ENCODE peak calls at places on chromosomes 16 and 17, in six cellular contexts. Z is body of pancreas, X is AG04450, H is GM12864, A is cardiac muscle cell, F is GM23338. G is an unnamed sample.

GRCh38 chr17:63086483-63087185 is 120.6 kb downstream of the TANC2 start:
- DNase-seq in X (no peak), H (no peak), F (no peak), A (no peak), Z (no peak), G (no peak)

GRCh38 chr16:10980811-10981210 is 36.4 kb downstream of the CLEC16A start:
- DNase-seq in H (no peak), X (no peak), A (no peak), Z (no peak), F (no peak), G (no peak)

GRCh38 chr17:77356690-77357201 is 216.0 kb downstream of the SEC14L1 start:
- DNase-seq in A (no peak), X (no peak), Z (no peak), H (no peak), F (no peak), G (no peak)

GRCh38 chr17:32596206-32596605 is 109.4 kb downstream of the CDK5R1 start:
- DNase-seq in Z (no peak), F (no peak), H (no peak), A (no peak), X (no peak), G (no peak)

GRCh38 chr16:16073884-16074781 is 124.7 kb downstream of the ABCC1 start:
- DNase-seq in X (peak), F (peak), H (no peak), A (peak), Z (peak), G (no peak)

GRCh38 chr16:72112906-72113615 is 19.4 kb downstream of the DHX38 start:
- DNase-seq in H (no peak), X (no peak), Z (peak), F (no peak), A (no peak), G (no peak)

GRCh38 chr16:12132850-12133249 is 156.3 kb downstream of the SNX29 start:
- DNase-seq in H (no peak), Z (no peak), F (no peak), X (no peak), A (no peak), G (no peak)

GRCh38 chr17:38982858-38983746 is 15.9 kb upstream of the FBXO47 start:
- DNase-seq in A (peak), H (peak), X (peak), Z (peak), F (peak), G (peak)

GRCh38 chr17:44331249-44331760 is 6.7 kb upstream of the SLC25A39 start:
- DNase-seq in Z (peak), H (no peak), F (peak), A (peak), X (no peak), G (peak)

GRCh38 chr17:14760719-14761425 is 460.0 kb downstream of the HS3ST3B1 start:
- DNase-seq in Z (no peak), X (no peak), H (no peak), A (no peak), F (no peak), G (no peak)

GRCh38 chr17:81703747-81704654 is 834 bp downstream of the MRPL12 start:
- DNase-seq in F (no peak), X (no peak), H (no peak), Z (no peak), A (no peak), G (no peak)

GRCh38 chr17:50642722-50643656 is 8.3 kb downstream of the ABCC3 start:
- DNase-seq in X (no peak), F (no peak), Z (peak), A (no peak), H (no peak), G (no peak)

GRCh38 chr16:23837553-23838308 is 1.9 kb downstream of the PRKCB start:
- DNase-seq in H (no peak), X (no peak), Z (no peak), F (peak), A (no peak), G (peak)

GRCh38 chr17:48894886-48895285 is 2.3 kb downstream of the ATP5MC1 start:
- DNase-seq in X (no peak), A (no peak), H (no peak), Z (no peak), F (no peak), G (no peak)

GRCh38 chr17:46916211-46916610 is 6.7 kb upstream of the GOSR2 start:
- DNase-seq in Z (no peak), X (no peak), F (no peak), A (no peak), H (no peak), G (no peak)

GRCh38 chr16:5077304-5077703 is 5.7 kb downstream of the ALG1 start:
- DNase-seq in Z (no peak), F (no peak), A (no peak), X (no peak), H (no peak), G (no peak)

GRCh38 chr16:11980167-11980844 is 3.8 kb downstream of the SNX29 start:
- DNase-seq in H (no peak), X (no peak), A (no peak), F (no peak), Z (no peak), G (peak)

GRCh38 chr17:66431910-66432309 is 129.5 kb downstream of the PRKCA start:
- DNase-seq in X (peak), A (no peak), H (no peak), Z (no peak), F (no peak), G (no peak)

GRCh38 chr16:1991588-1992474 is 2.1 kb downstream of the SYNGR3 start:
- DNase-seq in A (peak), Z (peak), F (peak), H (peak), X (peak), G (peak)

GRCh38 chr17:50314456-50315011 is 31.4 kb upstream of the XYLT2 start:
- DNase-seq in Z (no peak), X (no peak), H (no peak), F (no peak), A (no peak), G (no peak)

GRCh38 chr16:27879601-27880247 is 183.8 kb downstream of the GSG1L start:
- DNase-seq in H (no peak), Z (peak), X (no peak), A (peak), F (no peak), G (no peak)

GRCh38 chr17:67359960-67360817 is 6.2 kb downstream of the PSMD12 start:
- DNase-seq in Z (no peak), H (no peak), F (peak), X (no peak), A (peak), G (peak)

GRCh38 chr16:85418978-85419491 is 194.1 kb upstream of the GSE1 start:
- DNase-seq in H (no peak), Z (peak), F (no peak), A (no peak), X (no peak), G (no peak)

GRCh38 chr16:83023640-83024039 is 396.9 kb downstream of the CDH13 start:
- DNase-seq in F (no peak), X (no peak), H (no peak), A (no peak), Z (no peak), G (no peak)

GRCh38 chr16:8849411-8850011 is 19.3 kb downstream of the CARHSP1 start:
- DNase-seq in A (no peak), H (no peak), F (no peak), X (no peak), Z (no peak), G (no peak)

GRCh38 chr16:50530277-50531236 is 17.6 kb upstream of the NKD1 start:
- DNase-seq in X (no peak), A (no peak), Z (peak), H (no peak), F (no peak), G (no peak)

GRCh38 chr17:75830168-75831031 is 13.8 kb downstream of the UNC13D start:
- DNase-seq in X (no peak), H (no peak), F (peak), Z (no peak), A (peak), G (no peak)

GRCh38 chr16:31569360-31569717 is 41.6 kb downstream of the AHSP start:
- DNase-seq in X (no peak), H (no peak), Z (no peak), F (peak), A (peak), G (no peak)

GRCh38 chr17:39954876-39955275 is 7.9 kb upstream of the GSDMA start:
- DNase-seq in Z (no peak), H (no peak), X (no peak), A (no peak), F (peak), G (no peak)

DNA sequence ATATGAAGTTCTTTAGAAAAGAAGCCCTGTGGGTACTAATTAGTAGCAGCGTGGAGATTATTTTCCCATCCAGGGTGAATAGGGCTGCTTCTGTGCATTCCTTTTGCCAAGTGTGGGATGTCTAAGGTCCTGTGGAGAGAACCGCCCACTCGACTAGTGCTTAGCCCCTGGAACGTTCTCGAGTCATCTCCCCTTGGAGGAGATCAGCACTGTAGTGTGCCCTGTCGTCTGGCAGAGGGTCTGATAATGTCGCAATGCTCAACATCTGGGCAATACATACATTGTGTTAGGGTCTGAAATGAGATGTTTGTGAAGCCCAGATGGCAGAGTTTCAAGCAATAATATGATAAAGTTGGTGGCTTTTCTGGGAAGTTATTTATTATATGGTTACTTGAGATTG is 64.8 kb downstream of the SPECC1 start:
- DNase-seq in Z (no peak), X (no peak), F (no peak), H (no peak), A (no peak), G (no peak)
- H3K4me3 ChIP-seq in Z (no peak), X (no peak), F (no peak), H (peak), A (no peak), G (peak)

GRCh38 chr17:36129616-36130015 is 26.0 kb downstream of the CCL4 start:
- DNase-seq in A (no peak), X (no peak), Z (no peak), H (no peak), F (no peak), G (no peak)
- TF ChIP-seq CTCF in A (no peak), X (no peak), Z (no peak), H (no peak), F (no peak), G (no peak)

DNA sequence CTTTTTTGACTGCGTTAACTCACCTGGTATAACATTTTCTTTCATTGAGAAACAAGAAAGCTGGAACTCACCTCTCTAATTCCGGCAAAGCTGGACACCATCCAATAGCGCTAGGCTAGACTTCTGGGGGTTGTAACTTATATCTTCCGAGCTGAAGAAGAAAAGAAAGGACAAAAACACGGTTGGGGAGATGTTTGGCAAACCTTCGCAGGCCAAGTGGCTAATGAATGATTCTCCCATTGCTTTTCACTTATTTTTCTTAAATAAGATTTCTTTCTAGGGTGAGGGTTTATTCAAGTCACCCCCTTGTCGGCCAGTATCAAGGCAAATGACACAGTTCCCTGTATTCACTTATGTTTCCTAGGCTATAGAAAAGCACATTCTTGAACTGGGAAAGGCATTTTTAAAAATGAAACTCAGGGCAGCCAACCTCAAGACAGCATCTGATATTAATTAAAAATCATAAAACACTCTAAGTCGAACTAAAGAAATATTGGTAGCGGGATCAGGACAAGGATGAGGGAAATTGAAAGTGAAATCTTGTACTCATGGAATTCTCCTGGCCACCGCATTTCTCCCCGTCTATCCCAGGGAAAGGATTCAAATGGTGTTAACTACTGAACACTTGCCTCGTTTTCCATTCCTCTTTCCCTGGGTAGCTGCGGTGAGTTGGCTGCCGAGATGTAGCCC is 95.9 kb upstream of the ZFHX3 start:
- DNase-seq in Z (no peak), X (no peak), H (no peak), F (no peak), A (no peak), G (no peak)
- H3K4me3 ChIP-seq in Z (no peak), X (peak), H (no peak), F (no peak), A (no peak), G (no peak)

GRCh38 chr16:67939507-67940435 is 3.1 kb upstream of the PSMB10 start:
- DNase-seq in X (no peak), Z (peak), H (no peak), A (no peak), F (no peak), G (no peak)
- TF ChIP-seq CTCF in X (no peak), Z (no peak), H (no peak), A (no peak), F (no peak), G (no peak)

DNA sequence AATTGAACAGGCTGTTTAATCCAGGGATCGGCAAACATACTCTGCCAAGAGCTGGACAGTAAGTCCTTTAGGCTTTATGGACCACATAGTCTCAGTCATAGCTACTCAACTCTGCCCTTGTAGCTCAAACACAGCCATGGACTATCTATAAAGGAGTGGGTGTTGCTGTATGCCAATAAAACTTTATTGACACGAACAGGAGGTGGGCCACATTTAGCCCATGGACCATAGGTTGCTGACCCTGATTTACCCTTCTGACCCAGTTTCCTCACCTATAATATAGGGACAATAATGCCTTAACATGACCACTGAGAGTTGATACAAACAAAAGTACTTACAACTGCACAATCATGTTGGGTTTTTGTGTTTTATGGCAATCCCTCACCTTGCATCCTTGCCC is 257.0 kb upstream of the SDK2 start:
- DNase-seq in H (no peak), X (no peak), A (no peak), F (no peak), Z (no peak), G (no peak)
- H3K4me3 ChIP-seq in H (no peak), X (no peak), A (peak), F (peak), Z (no peak), G (no peak)